ENCODE peak calls at places on chromosomes 4 and X, in four cellular contexts. Y is GM12878, P is astrocyte, J is trophoblast cell. Z is an unnamed sample.

GRCh38 chr4:75630174-75630931 is at the start of gene CDKL2:
- DNase-seq in P (peak; percentile 36), J (peak; percentile 90), Y (peak; percentile 37), Z (peak; percentile 83)

GRCh38 chr4:123350191-123350544 is 46.4 kb upstream of the SPRY1 start:
- DNase-seq in J (no peak), P (no peak), Y (no peak), Z (no peak)

GRCh38 chrX:112653017-112653416 is 26.7 kb downstream of the LHFPL1 start:
- DNase-seq in J (no peak), P (no peak), Y (no peak), Z (no peak)

GRCh38 chrX:40531056-40531826 is 49.5 kb upstream of the ATP6AP2 start:
- DNase-seq in Y (no peak), P (no peak), J (no peak), Z (no peak)

GRCh38 chr4:66094070-66094469 is 423.8 kb upstream of the EPHA5 start:
- DNase-seq in Y (no peak), J (no peak), P (no peak), Z (no peak)

GRCh38 chr4:144712775-144713174 is 66.8 kb downstream of the HHIP start:
- DNase-seq in Y (no peak), P (peak; percentile 90), J (no peak), Z (no peak)

GRCh38 chr4:137558951-137559350 is 26.7 kb upstream of the PCDH18 start:
- DNase-seq in P (peak; percentile 71), J (no peak), Y (no peak), Z (no peak)

GRCh38 chr4:144820706-144821105 is 174.8 kb downstream of the HHIP start:
- DNase-seq in Y (no peak), J (no peak), P (peak; percentile 94), Z (no peak)

GRCh38 chrX:151999813-152000212 is 25.3 kb upstream of the GABRE start:
- DNase-seq in J (no peak), P (no peak), Y (no peak), Z (no peak)

GRCh38 chr4:152870605-152871004 is 65.5 kb upstream of the FHDC1 start:
- DNase-seq in P (no peak), Y (no peak), J (no peak), Z (no peak)

GRCh38 chrX:150483576-150483975 is 84.8 kb upstream of the MTM1 start:
- DNase-seq in P (no peak), J (no peak), Y (no peak), Z (no peak)

GRCh38 chr4:52853351-52853750 is 8.8 kb upstream of the RASL11B start:
- DNase-seq in Y (no peak), J (peak; percentile 33), P (peak; percentile 79), Z (no peak)

GRCh38 chr4:185280608-185281007 is 71.2 kb downstream of the SNX25 start:
- DNase-seq in J (no peak), P (no peak), Y (no peak), Z (no peak)

GRCh38 chr4:46975841-46976551 is 17.4 kb downstream of the GABRA4 start:
- DNase-seq in P (no peak), Y (peak; percentile 23), J (no peak), Z (peak; percentile 55)

GRCh38 chrX:46446727-46447378 is 98.4 kb downstream of the ZNF674 start:
- DNase-seq in Y (peak; percentile 42), P (peak; percentile 36), J (peak; percentile 75), Z (peak; percentile 78)

GRCh38 chr4:38062088-38062893 is 102.1 kb downstream of the PTTG2 start:
- DNase-seq in J (peak; percentile 44), P (peak; percentile 42), Y (no peak), Z (peak; percentile 70)

GRCh38 chr4:161767116-161767515 is 396.7 kb downstream of the FSTL5 start:
- DNase-seq in P (peak; percentile 94), J (no peak), Y (no peak), Z (no peak)

GRCh38 chr4:70382691-70383181 is at the start of gene SMR3B:
- DNase-seq in P (no peak), Y (no peak), J (no peak), Z (no peak)

GRCh38 chrX:15143050-15143824 is 126.6 kb downstream of the ASB9 start:
- DNase-seq in Y (no peak), P (peak; percentile 8), J (peak; percentile 1), Z (peak; percentile 35)

GRCh38 chr4:11704136-11704535 is 275.4 kb upstream of the HS3ST1 start:
- DNase-seq in P (peak; percentile 39), J (peak; percentile 73), Y (no peak), Z (no peak)

GRCh38 chrX:13165266-13165665 is 120.8 kb upstream of the FAM9C start:
- DNase-seq in P (no peak), J (no peak), Y (no peak), Z (no peak)

GRCh38 chr4:75662626-75663025 is 10.6 kb downstream of the G3BP2 start:
- DNase-seq in Y (no peak), J (no peak), P (peak; percentile 48), Z (no peak)

GRCh38 chrX:30060718-30061117 is 154.6 kb upstream of the MAGEB2 start:
- DNase-seq in Y (no peak), P (no peak), J (no peak), Z (no peak)

GRCh38 chr4:100981447-100982204 is 365.7 kb downstream of the PPP3CA start:
- DNase-seq in J (no peak), P (peak; percentile 81), Y (no peak), Z (no peak)

GRCh38 chr4:6769138-6769983 is 13.2 kb upstream of the KIAA0232 start:
- DNase-seq in Y (no peak), P (no peak), J (no peak), Z (no peak)

GRCh38 chrX:49876750-49877149 is 2.5 kb upstream of the USP27X start:
- DNase-seq in Y (no peak), P (no peak), J (peak; percentile 12), Z (peak; percentile 56)

GRCh38 chr4:152363086-152363485 is 172.8 kb downstream of the FBXW7 start:
- DNase-seq in Y (no peak), P (peak; percentile 23), J (no peak), Z (no peak)

GRCh38 chr4:84710520-84710919 is 127.6 kb downstream of the CDS1 start:
- DNase-seq in Y (no peak), J (no peak), P (no peak), Z (no peak)

GRCh38 chrX:130726661-130727060 is 176.3 kb downstream of the ENOX2 start:
- DNase-seq in Y (no peak), P (peak; percentile 62), J (peak; percentile 71), Z (no peak)

GRCh38 chr4:141132689-141133145 is 552 bp downstream of the RNF150 start:
- DNase-seq in Y (no peak), J (no peak), P (peak; percentile 39), Z (no peak)

GRCh38 chr4:97142893-97143292 is 1000.4 kb downstream of the STPG2 start:
- DNase-seq in Y (no peak), P (no peak), J (no peak), Z (no peak)

GRCh38 chr4:1278336-1278670 is 11.4 kb upstream of the MAEA start:
- DNase-seq in J (no peak), Y (no peak), P (peak; percentile 22), Z (no peak)

GRCh38 chr4:149845643-149846208 is 30.1 kb upstream of the IQCM start:
- DNase-seq in P (no peak), J (no peak), Y (no peak), Z (no peak)

GRCh38 chr4:61760820-61761219 is 560.7 kb downstream of the ADGRL3 start:
- DNase-seq in Y (no peak), J (no peak), P (no peak), Z (no peak)
- H3K36me3 ChIP-seq in Y (no peaks in the 10 kb centered on the region), J (no peaks in the 10 kb centered on the region), P (no peaks in the 10 kb centered on the region), Z (no peaks in the 10 kb centered on the region)

GRCh38 chr4:126800723-126801191 is 832.0 kb upstream of the INTU start:
- DNase-seq in J (no peak), P (no peak), Y (no peak), Z (no peak)

GRCh38 chr4:126794363-126794762 is 838.4 kb upstream of the INTU start:
- DNase-seq in P (peak; percentile 63), Y (no peak), J (no peak), Z (no peak)

GRCh38 chr4:126799971-126800722 is 832.6 kb upstream of the INTU start:
- DNase-seq in P (peak; percentile 69), J (no peak), Y (no peak), Z (no peak)

GRCh38 chr4:126798214-126798613 is 834.5 kb upstream of the INTU start:
- DNase-seq in J (no peak), Y (no peak), P (no peak), Z (no peak)

DNA sequence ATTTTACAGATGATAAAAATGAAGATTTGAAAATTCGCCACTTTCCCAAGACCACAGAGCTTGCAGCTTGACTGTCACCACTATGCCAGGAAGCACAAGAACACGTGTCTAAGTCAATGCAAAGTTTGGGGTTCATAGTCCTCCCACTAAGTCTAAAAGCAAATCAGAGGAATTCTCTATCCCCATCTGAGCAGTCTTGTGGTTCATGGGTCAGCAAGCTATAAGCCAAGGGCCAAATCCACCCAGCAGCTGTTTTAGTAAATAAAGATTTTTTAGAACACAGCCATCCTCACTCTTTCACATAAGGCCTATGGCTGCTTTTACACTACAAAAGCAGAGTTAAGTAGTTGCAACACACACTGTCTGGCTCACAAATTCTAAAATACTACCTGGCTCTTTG is 833.3 kb upstream of the INTU start:
- DNase-seq in P (no peak), J (no peak), Y (no peak), Z (no peak)
- H3K9ac ChIP-seq in P (no peak overlapping the region), J (no peak overlapping the region), Y (no peak overlapping the region), Z (no peak overlapping the region)

DNA sequence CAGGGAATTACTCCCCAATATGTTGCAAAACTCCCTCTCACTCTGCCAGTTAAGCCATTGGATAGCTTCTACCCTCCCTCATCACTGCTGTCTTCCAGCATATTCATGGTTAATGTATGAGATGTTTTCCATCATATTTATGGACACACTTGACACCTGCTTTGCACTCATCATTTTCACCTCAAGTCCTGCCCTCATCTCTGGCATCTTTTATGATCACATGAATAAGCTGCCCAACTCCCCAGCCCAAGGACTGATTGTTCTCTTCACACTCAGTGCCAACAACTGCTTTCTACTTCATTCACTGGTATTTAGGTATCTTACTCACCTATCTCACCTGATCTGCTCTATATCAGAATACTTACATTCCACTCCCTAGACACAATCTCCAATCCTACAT is 131.1 kb upstream of the TTC29 start:
- DNase-seq in J (no peak), P (no peak), Y (no peak), Z (no peak)
- H3K36me3 ChIP-seq in J (no peaks in the 10 kb centered on the region), P (no peaks in the 10 kb centered on the region), Y (no peaks in the 10 kb centered on the region), Z (no peaks in the 10 kb centered on the region)

GRCh38 chrX:63350551-63350950 is 581 bp downstream of the SPIN4 start:
- DNase-seq in P (peak; percentile 4), J (peak; percentile 20), Y (peak; percentile 5), Z (peak; percentile 13)
- H3K9ac ChIP-seq in P (peak overlapping the region; percentile 80), J (peak overlapping the region; percentile 6), Y (peak overlapping the region; percentile 58), Z (peak overlapping the region; percentile 76)

GRCh38 chrX:16832301-16832700 is 37.9 kb downstream of the RBBP7 start:
- DNase-seq in J (no peak), Y (no peak), P (peak; percentile 14), Z (no peak)
- H3K36me3 ChIP-seq in J (peaks cover 6% of the 10 kb centered on the region), Y (peaks cover 18% of the 10 kb centered on the region), P (no peaks in the 10 kb centered on the region), Z (no peaks in the 10 kb centered on the region)

GRCh38 chr4:155758500-155759371 is at the start of gene GUCY1B1:
- DNase-seq in P (peak; percentile 93), J (peak; percentile 40), Y (peak; percentile 44), Z (peak; percentile 98)
- H3K9ac ChIP-seq in P (peak within 1 kb of the TSS; percentile 75), J (no peak within 1 kb of the TSS), Y (no peak within 1 kb of the TSS), Z (peak within 1 kb of the TSS; percentile 54)

DNA sequence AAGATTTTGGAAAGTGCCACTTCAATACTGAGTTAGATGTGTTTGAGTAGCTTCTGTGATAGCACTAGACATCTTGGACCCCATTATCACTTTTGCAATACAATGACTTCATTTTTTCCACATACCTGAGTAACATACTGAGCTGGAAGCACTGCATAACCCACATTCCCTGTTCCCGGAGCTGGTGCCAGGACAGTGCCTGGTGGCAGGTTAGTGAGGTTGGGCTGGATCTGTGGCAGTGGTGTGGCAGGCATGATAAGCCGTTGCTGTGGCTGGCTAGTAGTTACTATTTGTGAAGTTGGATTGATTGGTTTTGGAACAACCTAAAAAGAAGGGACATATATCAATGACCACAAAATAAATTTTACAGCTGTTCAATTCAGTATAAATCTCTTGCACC is 38.9 kb downstream of the THAP9 start:
- DNase-seq in Y (no peak), J (no peak), P (no peak), Z (no peak)
- H3K36me3 ChIP-seq in Y (peaks cover 2% of the 10 kb centered on the region), J (peaks cover 6% of the 10 kb centered on the region), P (peaks cover 18% of the 10 kb centered on the region), Z (no peaks in the 10 kb centered on the region)